ENCODE peak calls at places on chromosomes 6 and 20, in eight cellular contexts. J, Q, X, D, I, C, W and N are unnamed samples.

GRCh38 chr20:48774696-48775095 is 53.1 kb downstream of the PREX1 start:
- DNase-seq in J (no peak), Q (no peak), X (no peak), D (no peak), I (no peak), C (no peak), W (no peak), N (no peak)

GRCh38 chr6:113733386-113733785 is 123.8 kb upstream of the MARCKS start:
- DNase-seq in J (no peak), Q (no peak), X (no peak), D (no peak), I (no peak), C (no peak), W (no peak), N (no peak)

GRCh38 chr6:90135672-90136071 is 161.0 kb downstream of the BACH2 start:
- DNase-seq in J (no peak), Q (no peak), X (no peak), D (no peak), I (no peak), C (peak; percentile 63), W (peak; percentile 23), N (peak; percentile 36)

GRCh38 chr6:131613296-131613925 is 14.6 kb downstream of the MED23 start:
- DNase-seq in J (no peak), Q (no peak), X (no peak), D (no peak), I (no peak), C (no peak), W (no peak), N (no peak)

GRCh38 chr6:1903780-1904493 is 294.2 kb downstream of the FOXC1 start:
- DNase-seq in J (no peak), Q (no peak), X (peak; percentile 52), D (no peak), I (no peak), C (no peak), W (no peak), N (no peak)

GRCh38 chr20:64011366-64011779 is 24.6 kb upstream of the C20orf204 start:
- DNase-seq in J (no peak), Q (no peak), X (no peak), D (no peak), I (no peak), C (no peak), W (no peak), N (no peak)

GRCh38 chr6:129565331-129565730 is 144.6 kb downstream of the ARHGAP18 start:
- DNase-seq in J (no peak), Q (no peak), X (no peak), D (no peak), I (no peak), C (no peak), W (no peak), N (no peak)

GRCh38 chr6:44646355-44646754 is 258.8 kb downstream of the CDC5L start:
- DNase-seq in J (no peak), Q (no peak), X (no peak), D (no peak), I (no peak), C (peak; percentile 89), W (no peak), N (peak; percentile 7)

GRCh38 chr6:129131282-129131681 is 248.3 kb downstream of the LAMA2 start:
- DNase-seq in J (no peak), Q (no peak), X (no peak), D (no peak), I (no peak), C (no peak), W (no peak), N (no peak)

GRCh38 chr6:129672883-129673631 is 36.9 kb downstream of the ARHGAP18 start:
- DNase-seq in J (no peak), Q (no peak), X (peak; percentile 82), D (no peak), I (no peak), C (peak; percentile 84), W (no peak), N (no peak)

GRCh38 chr6:41704028-41704427 is 31.4 kb downstream of the TFEB start:
- DNase-seq in J (no peak), Q (no peak), X (no peak), D (no peak), I (no peak), C (no peak), W (no peak), N (no peak)

GRCh38 chr20:35729836-35730582 is 12.1 kb downstream of the RBM39 start:
- DNase-seq in J (no peak), Q (no peak), X (no peak), D (no peak), I (no peak), C (no peak), W (no peak), N (no peak)

GRCh38 chr6:42993445-42993844 is 9.1 kb downstream of the PPP2R5D start:
- DNase-seq in J (no peak), Q (no peak), X (no peak), D (no peak), I (no peak), C (peak; percentile 68), W (no peak), N (no peak)

GRCh38 chr6:39102024-39102820 is 12.8 kb downstream of the SAYSD1 start:
- DNase-seq in J (no peak), Q (no peak), X (peak; percentile 14), D (no peak), I (no peak), C (peak; percentile 24), W (no peak), N (no peak)

GRCh38 chr6:163416640-163417253 is 2.2 kb downstream of the QKI start:
- DNase-seq in J (no peak), Q (no peak), X (peak; percentile 88), D (no peak), I (peak; percentile 36), C (peak; percentile 88), W (peak; percentile 67), N (no peak)

GRCh38 chr20:57198359-57199072 is 67.9 kb downstream of the BMP7 start:
- DNase-seq in J (no peak), Q (no peak), X (no peak), D (no peak), I (no peak), C (peak; percentile 33), W (no peak), N (no peak)

GRCh38 chr6:150478651-150479498 is 110.1 kb downstream of the IYD start:
- DNase-seq in J (no peak), Q (no peak), X (peak; percentile 68), D (no peak), I (no peak), C (no peak), W (no peak), N (no peak)

GRCh38 chr20:63062188-63063140 is 55.7 kb upstream of the BHLHE23 start:
- DNase-seq in J (no peak), Q (no peak), X (no peak), D (no peak), I (no peak), C (no peak), W (no peak), N (no peak)

GRCh38 chr20:9919271-9920014 is 80.6 kb upstream of the PAK5 start:
- DNase-seq in J (no peak), Q (no peak), X (no peak), D (no peak), I (no peak), C (no peak), W (no peak), N (no peak)

GRCh38 chr6:6790891-6791290 is 202.4 kb downstream of the LY86 start:
- DNase-seq in J (no peak), Q (no peak), X (peak; percentile 20), D (no peak), I (no peak), C (no peak), W (no peak), N (no peak)

GRCh38 chr6:31899882-31900722 is 1.8 kb downstream of the ZBTB12 start:
- DNase-seq in J (no peak), Q (no peak), X (no peak), D (no peak), I (peak; percentile 21), C (no peak), W (no peak), N (no peak)